ENCODE peak calls at places on chromosome 19, in seven cellular contexts. One of them, this sample, is unnamed.

GRCh38 chr19:14814982-14815381 is 20.0 kb downstream of the OR7A5 start:
- DNase-seq in OCI-LY7: no peak
- DNase-seq in RWPE2: no peak
- DNase-seq in hepatocyte: no peak
- DNase-seq in fibroblast of villous mesenchyme: peak
- DNase-seq in WERI-Rb-1: no peak
- DNase-seq in T-helper 17 cell: no peak
- DNase-seq in this sample: no peak

GRCh38 chr19:19010551-19010950 is 22.8 kb downstream of the SUGP2 start:
- DNase-seq in OCI-LY7: no peak
- DNase-seq in RWPE2: no peak
- DNase-seq in hepatocyte: no peak
- DNase-seq in fibroblast of villous mesenchyme: no peak
- DNase-seq in WERI-Rb-1: no peak
- DNase-seq in T-helper 17 cell: no peak
- DNase-seq in this sample: no peak

GRCh38 chr19:38290631-38291147 is 13.4 kb upstream of the C19orf33 start:
- DNase-seq in OCI-LY7: no peak
- DNase-seq in RWPE2: peak
- DNase-seq in hepatocyte: peak
- DNase-seq in fibroblast of villous mesenchyme: peak
- DNase-seq in WERI-Rb-1: no peak
- DNase-seq in T-helper 17 cell: no peak
- DNase-seq in this sample: peak

GRCh38 chr19:12840091-12841079 is 2.1 kb downstream of the MAST1 start:
- DNase-seq in OCI-LY7: peak
- DNase-seq in RWPE2: peak
- DNase-seq in hepatocyte: peak
- DNase-seq in fibroblast of villous mesenchyme: peak
- DNase-seq in WERI-Rb-1: peak
- DNase-seq in T-helper 17 cell: no peak
- DNase-seq in this sample: peak

GRCh38 chr19:29329460-29330134 is 116.6 kb upstream of the UQCRFS1 start:
- DNase-seq in OCI-LY7: peak
- DNase-seq in RWPE2: no peak
- DNase-seq in hepatocyte: peak
- DNase-seq in fibroblast of villous mesenchyme: no peak
- DNase-seq in WERI-Rb-1: no peak
- DNase-seq in T-helper 17 cell: no peak
- DNase-seq in this sample: no peak

GRCh38 chr19:36331353-36332228 is 47.4 kb downstream of the ZFP14 start:
- DNase-seq in OCI-LY7: peak
- DNase-seq in RWPE2: peak
- DNase-seq in hepatocyte: peak
- DNase-seq in fibroblast of villous mesenchyme: peak
- DNase-seq in WERI-Rb-1: peak
- DNase-seq in T-helper 17 cell: peak
- DNase-seq in this sample: peak

GRCh38 chr19:54682306-54682705 is 19.5 kb downstream of the LILRB4 start:
- DNase-seq in OCI-LY7: no peak
- DNase-seq in RWPE2: no peak
- DNase-seq in hepatocyte: no peak
- DNase-seq in fibroblast of villous mesenchyme: no peak
- DNase-seq in WERI-Rb-1: no peak
- DNase-seq in T-helper 17 cell: no peak
- DNase-seq in this sample: no peak

GRCh38 chr19:42289556-42290041 is 12.3 kb upstream of the PRR19 start:
- DNase-seq in OCI-LY7: no peak
- DNase-seq in RWPE2: no peak
- DNase-seq in hepatocyte: no peak
- DNase-seq in fibroblast of villous mesenchyme: no peak
- DNase-seq in WERI-Rb-1: no peak
- DNase-seq in T-helper 17 cell: no peak
- DNase-seq in this sample: no peak

GRCh38 chr19:19382118-19382517 is 23.4 kb upstream of the GATAD2A start:
- DNase-seq in OCI-LY7: no peak
- DNase-seq in RWPE2: no peak
- DNase-seq in hepatocyte: no peak
- DNase-seq in fibroblast of villous mesenchyme: no peak
- DNase-seq in WERI-Rb-1: no peak
- DNase-seq in T-helper 17 cell: no peak
- DNase-seq in this sample: no peak

GRCh38 chr19:17129377-17129776 is 53.8 kb downstream of the MYO9B start:
- DNase-seq in OCI-LY7: no peak
- DNase-seq in RWPE2: no peak
- DNase-seq in hepatocyte: no peak
- DNase-seq in fibroblast of villous mesenchyme: no peak
- DNase-seq in WERI-Rb-1: no peak
- DNase-seq in T-helper 17 cell: no peak
- DNase-seq in this sample: no peak

GRCh38 chr19:33201473-33201872 is 7.3 kb downstream of the LRP3 start:
- DNase-seq in OCI-LY7: no peak
- DNase-seq in RWPE2: no peak
- DNase-seq in hepatocyte: no peak
- DNase-seq in fibroblast of villous mesenchyme: no peak
- DNase-seq in WERI-Rb-1: no peak
- DNase-seq in T-helper 17 cell: no peak
- DNase-seq in this sample: no peak

GRCh38 chr19:53881482-53882390 is at the start of gene PRKCG:
- DNase-seq in OCI-LY7: no peak
- DNase-seq in RWPE2: no peak
- DNase-seq in hepatocyte: peak
- DNase-seq in fibroblast of villous mesenchyme: no peak
- DNase-seq in WERI-Rb-1: peak
- DNase-seq in T-helper 17 cell: peak
- DNase-seq in this sample: peak

GRCh38 chr19:50565984-50566903 is 2.0 kb downstream of the LRRC4B start:
- DNase-seq in OCI-LY7: no peak
- DNase-seq in RWPE2: no peak
- DNase-seq in hepatocyte: peak
- DNase-seq in fibroblast of villous mesenchyme: no peak
- DNase-seq in WERI-Rb-1: no peak
- DNase-seq in T-helper 17 cell: no peak
- DNase-seq in this sample: no peak

GRCh38 chr19:7729831-7730285 is 2.1 kb downstream of the CLEC4G start:
- DNase-seq in OCI-LY7: no peak
- DNase-seq in RWPE2: no peak
- DNase-seq in hepatocyte: no peak
- DNase-seq in fibroblast of villous mesenchyme: no peak
- DNase-seq in WERI-Rb-1: no peak
- DNase-seq in T-helper 17 cell: no peak
- DNase-seq in this sample: no peak

GRCh38 chr19:10352764-10353671 is 13.6 kb upstream of the ICAM3 start:
- DNase-seq in OCI-LY7: no peak
- DNase-seq in RWPE2: peak
- DNase-seq in hepatocyte: peak
- DNase-seq in fibroblast of villous mesenchyme: peak
- DNase-seq in WERI-Rb-1: no peak
- DNase-seq in T-helper 17 cell: no peak
- DNase-seq in this sample: peak

GRCh38 chr19:42468273-42468796 is 25.6 kb upstream of the CXCL17 start:
- DNase-seq in OCI-LY7: no peak
- DNase-seq in RWPE2: no peak
- DNase-seq in hepatocyte: peak
- DNase-seq in fibroblast of villous mesenchyme: peak
- DNase-seq in WERI-Rb-1: no peak
- DNase-seq in T-helper 17 cell: no peak
- DNase-seq in this sample: peak

GRCh38 chr19:32702010-32702409 is 10.4 kb downstream of the NUDT19 start:
- DNase-seq in OCI-LY7: no peak
- DNase-seq in RWPE2: no peak
- DNase-seq in hepatocyte: peak
- DNase-seq in fibroblast of villous mesenchyme: no peak
- DNase-seq in WERI-Rb-1: no peak
- DNase-seq in T-helper 17 cell: no peak
- DNase-seq in this sample: no peak

GRCh38 chr19:13839938-13840750 is 36.8 kb upstream of the NANOS3 start:
- DNase-seq in OCI-LY7: no peak
- DNase-seq in RWPE2: peak
- DNase-seq in hepatocyte: peak
- DNase-seq in fibroblast of villous mesenchyme: no peak
- DNase-seq in WERI-Rb-1: no peak
- DNase-seq in T-helper 17 cell: no peak
- DNase-seq in this sample: peak

GRCh38 chr19:16660763-16661479 is at the start of gene TMEM38A:
- DNase-seq in OCI-LY7: peak
- DNase-seq in RWPE2: no peak
- DNase-seq in hepatocyte: peak
- DNase-seq in fibroblast of villous mesenchyme: no peak
- DNase-seq in WERI-Rb-1: peak
- DNase-seq in T-helper 17 cell: peak
- DNase-seq in this sample: peak

GRCh38 chr19:49064768-49065611 is at the start of gene NTF4:
- DNase-seq in OCI-LY7: no peak
- DNase-seq in RWPE2: peak
- DNase-seq in hepatocyte: peak
- DNase-seq in fibroblast of villous mesenchyme: peak
- DNase-seq in WERI-Rb-1: peak
- DNase-seq in T-helper 17 cell: no peak
- DNase-seq in this sample: peak

GRCh38 chr19:39400997-39401548 is 5.6 kb upstream of the ZFP36 start:
- DNase-seq in OCI-LY7: peak
- DNase-seq in RWPE2: no peak
- DNase-seq in hepatocyte: peak
- DNase-seq in fibroblast of villous mesenchyme: no peak
- DNase-seq in WERI-Rb-1: no peak
- DNase-seq in T-helper 17 cell: no peak
- DNase-seq in this sample: no peak

GRCh38 chr19:17753976-17754375 is 2.7 kb downstream of the FCHO1 start:
- DNase-seq in OCI-LY7: peak
- DNase-seq in RWPE2: no peak
- DNase-seq in hepatocyte: no peak
- DNase-seq in fibroblast of villous mesenchyme: no peak
- DNase-seq in WERI-Rb-1: no peak
- DNase-seq in T-helper 17 cell: no peak
- DNase-seq in this sample: no peak

GRCh38 chr19:36574762-36575161 is 1.7 kb upstream of the ZNF529 start:
- DNase-seq in OCI-LY7: no peak
- DNase-seq in RWPE2: no peak
- DNase-seq in hepatocyte: no peak
- DNase-seq in fibroblast of villous mesenchyme: no peak
- DNase-seq in WERI-Rb-1: no peak
- DNase-seq in T-helper 17 cell: no peak
- DNase-seq in this sample: no peak

GRCh38 chr19:13056052-13056660 is 46.5 kb downstream of the LYL1 start:
- DNase-seq in OCI-LY7: no peak
- DNase-seq in RWPE2: peak
- DNase-seq in hepatocyte: peak
- DNase-seq in fibroblast of villous mesenchyme: peak
- DNase-seq in WERI-Rb-1: no peak
- DNase-seq in T-helper 17 cell: no peak
- DNase-seq in this sample: peak

GRCh38 chr19:55086730-55087541 is 11.3 kb downstream of the EPS8L1 start:
- DNase-seq in OCI-LY7: no peak
- DNase-seq in RWPE2: peak
- DNase-seq in hepatocyte: peak
- DNase-seq in fibroblast of villous mesenchyme: peak
- DNase-seq in WERI-Rb-1: peak
- DNase-seq in T-helper 17 cell: peak
- DNase-seq in this sample: peak

GRCh38 chr19:1411255-1412191 is 4.1 kb downstream of the DAZAP1 start:
- DNase-seq in OCI-LY7: no peak
- DNase-seq in RWPE2: no peak
- DNase-seq in hepatocyte: no peak
- DNase-seq in fibroblast of villous mesenchyme: peak
- DNase-seq in WERI-Rb-1: no peak
- DNase-seq in T-helper 17 cell: no peak
- DNase-seq in this sample: no peak

GRCh38 chr19:58350871-58351557 is 2.3 kb downstream of the A1BG start:
- DNase-seq in OCI-LY7: no peak
- DNase-seq in RWPE2: no peak
- DNase-seq in hepatocyte: no peak
- DNase-seq in fibroblast of villous mesenchyme: no peak
- DNase-seq in WERI-Rb-1: no peak
- DNase-seq in T-helper 17 cell: no peak
- DNase-seq in this sample: no peak

GRCh38 chr19:38401148-38401547 is 1.7 kb upstream of the FAM98C start:
- DNase-seq in OCI-LY7: no peak
- DNase-seq in RWPE2: no peak
- DNase-seq in hepatocyte: no peak
- DNase-seq in fibroblast of villous mesenchyme: peak
- DNase-seq in WERI-Rb-1: no peak
- DNase-seq in T-helper 17 cell: no peak
- DNase-seq in this sample: peak

This sample was measured in mesenchymal stem cell.